ENCODE peak calls at places on chromosomes 2 and 18, in five cellular contexts. F, P, U, T and H are unnamed samples.

GRCh38 chr18:42545825-42546224 is 569.7 kb downstream of the RIT2 start:
- DNase-seq in F (no peak), P (peak), U (no peak), T (no peak), H (no peak)

GRCh38 chr2:241813080-241813805 is 4.2 kb downstream of the NEU4 start:
- DNase-seq in F (peak), P (no peak), U (no peak), T (no peak), H (peak)

GRCh38 chr2:30273574-30273929 is 42.2 kb downstream of the LBH start:
- DNase-seq in F (no peak), P (no peak), U (no peak), T (no peak), H (no peak)

GRCh38 chr2:83016343-83017110 is 1442.6 kb downstream of the SUCLG1 start:
- DNase-seq in F (no peak), P (no peak), U (no peak), T (no peak), H (no peak)

GRCh38 chr2:235812185-235812670 is 318.4 kb downstream of the AGAP1 start:
- DNase-seq in F (no peak), P (no peak), U (no peak), T (no peak), H (no peak)

GRCh38 chr2:164606557-164606956 is 14.7 kb downstream of the GRB14 start:
- DNase-seq in F (no peak), P (no peak), U (no peak), T (no peak), H (no peak)

GRCh38 chr18:48418409-48419267 is 9.5 kb upstream of the ZBTB7C start:
- DNase-seq in F (no peak), P (no peak), U (no peak), T (no peak), H (no peak)

GRCh38 chr18:4455113-4455811 is at the start of gene DLGAP1:
- DNase-seq in F (peak), P (peak), U (no peak), T (no peak), H (peak)

GRCh38 chr2:240325654-240326031 is 109.8 kb upstream of the GPC1 start:
- DNase-seq in F (no peak), P (peak), U (no peak), T (no peak), H (no peak)

GRCh38 chr18:24989760-24990547 is 362.0 kb downstream of the ZNF521 start:
- DNase-seq in F (no peak), P (no peak), U (no peak), T (no peak), H (no peak)

GRCh38 chr18:3649135-3649558 is 199.2 kb downstream of the TGIF1 start:
- DNase-seq in F (no peak), P (no peak), U (no peak), T (no peak), H (no peak)

GRCh38 chr2:45436456-45436855 is 174.6 kb downstream of the SRBD1 start:
- DNase-seq in F (no peak), P (no peak), U (no peak), T (no peak), H (no peak)

GRCh38 chr18:76457475-76457874 is 37.6 kb downstream of the ZNF516 start:
- DNase-seq in F (peak), P (no peak), U (no peak), T (no peak), H (no peak)

GRCh38 chr2:177273456-177273855 is 8.9 kb upstream of the NFE2L2 start:
- DNase-seq in F (peak), P (no peak), U (no peak), T (no peak), H (no peak)

GRCh38 chr2:119598576-119598975 is 54.3 kb downstream of the CFAP221 start:
- DNase-seq in F (no peak), P (no peak), U (no peak), T (no peak), H (no peak)

GRCh38 chr2:118857677-118858484 is 10.4 kb upstream of the EN1 start:
- DNase-seq in F (no peak), P (no peak), U (no peak), T (no peak), H (peak)

GRCh38 chr2:98730851-98731708 is at the start of gene MGAT4A:
- DNase-seq in F (peak), P (peak), U (no peak), T (no peak), H (peak)

GRCh38 chr18:8139127-8139591 is 470.1 kb upstream of the RAB12 start:
- DNase-seq in F (no peak), P (no peak), U (no peak), T (no peak), H (no peak)

GRCh38 chr2:168220971-168221819 is 26.2 kb downstream of the STK39 start:
- DNase-seq in F (no peak), P (no peak), U (no peak), T (no peak), H (no peak)

DNA sequence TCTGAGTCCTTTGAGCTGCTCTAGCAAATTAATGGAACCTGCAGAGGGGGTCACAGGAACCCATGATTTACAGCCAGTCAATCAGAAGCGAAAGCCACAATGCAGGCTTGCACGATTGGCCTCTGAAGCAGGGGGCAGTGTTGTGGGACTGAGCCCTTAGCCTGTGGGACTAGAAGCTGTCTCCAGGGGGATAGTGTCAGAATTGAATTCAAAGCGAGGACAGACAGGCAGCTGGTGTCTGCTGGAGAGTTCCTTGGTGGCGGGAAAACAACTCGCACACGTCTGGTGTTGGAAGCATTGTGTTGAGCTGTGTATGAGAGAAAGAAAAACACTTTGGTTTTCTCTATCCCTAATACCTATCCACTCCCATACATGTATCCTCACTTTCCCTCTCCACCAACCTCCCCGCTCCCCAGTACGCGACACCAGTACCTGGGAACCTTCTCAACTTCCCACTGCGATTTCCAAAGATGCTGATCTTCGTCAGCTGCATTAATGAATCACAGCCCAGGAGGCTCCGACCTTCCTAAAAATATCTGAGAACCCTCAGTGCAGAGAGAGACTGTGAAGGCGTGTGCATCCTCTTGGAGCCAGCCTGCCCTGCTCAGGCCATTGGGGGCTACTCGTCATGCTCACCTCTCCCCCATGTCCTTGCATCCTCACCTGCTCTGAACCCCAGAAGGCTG is 88.2 kb downstream of the HS1BP3 start:
- DNase-seq in F (no peak), P (no peak), U (no peak), T (no peak), H (no peak)
- TF ChIP-seq CTCF in F (no peak), P (no peak), U (peak), T (peak), H (no peak)

GRCh38 chr2:219615036-219615435 is 12.4 kb upstream of the SLC4A3 start:
- DNase-seq in F (no peak), P (no peak), U (no peak), T (no peak), H (no peak)

GRCh38 chr2:219618733-219619122 is 8.7 kb upstream of the SLC4A3 start:
- DNase-seq in F (no peak), P (no peak), U (no peak), T (no peak), H (no peak)

GRCh38 chr2:219615894-219616293 is 11.5 kb upstream of the SLC4A3 start:
- DNase-seq in F (no peak), P (no peak), U (no peak), T (no peak), H (no peak)

GRCh38 chr2:219614076-219614860 is 13.2 kb upstream of the SLC4A3 start:
- DNase-seq in F (no peak), P (no peak), U (no peak), T (no peak), H (no peak)

DNA sequence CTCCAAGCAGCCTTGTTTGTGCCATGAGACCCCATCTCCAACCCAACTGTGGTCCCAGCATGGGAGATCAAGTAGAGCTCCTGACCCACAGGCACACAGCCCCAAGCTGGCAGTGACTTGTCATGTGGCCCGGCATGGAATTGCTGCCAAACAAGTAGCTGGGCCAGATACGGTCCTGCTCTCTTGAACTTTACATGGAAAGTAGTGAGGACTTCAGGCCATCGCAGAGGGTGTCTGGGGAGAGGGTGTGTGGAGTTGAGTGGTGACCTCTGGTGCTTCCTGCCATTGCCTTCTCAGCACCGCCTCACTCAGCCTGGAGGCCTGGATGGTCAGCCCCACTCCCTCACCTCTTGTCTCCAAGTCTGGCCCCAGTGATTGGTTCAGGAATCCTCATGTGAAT is 10.9 kb upstream of the SLC4A3 start:
- DNase-seq in F (no peak), P (no peak), U (no peak), T (no peak), H (no peak)
- TF ChIP-seq CTCF in F (no peak), P (no peak), U (no peak), T (no peak), H (no peak)

GRCh38 chr2:134122610-134123009 is 131.3 kb upstream of the MGAT5 start:
- DNase-seq in F (no peak), P (peak), U (no peak), T (no peak), H (no peak)
- TF ChIP-seq CTCF in F (no peak), P (peak), U (peak), T (peak), H (no peak)

GRCh38 chr2:102304268-102304667 is 7.1 kb upstream of the IL1RL1 start:
- DNase-seq in F (no peak), P (no peak), U (no peak), T (no peak), H (no peak)

GRCh38 chr2:102303589-102303988 is 7.8 kb upstream of the IL1RL1 start:
- DNase-seq in F (no peak), P (no peak), U (no peak), T (no peak), H (no peak)

GRCh38 chr2:102304711-102305591 is 6.4 kb upstream of the IL1RL1 start:
- DNase-seq in F (no peak), P (no peak), U (no peak), T (no peak), H (no peak)

GRCh38 chr2:102302458-102302857 is 8.9 kb upstream of the IL1RL1 start:
- DNase-seq in F (no peak), P (no peak), U (no peak), T (no peak), H (no peak)

DNA sequence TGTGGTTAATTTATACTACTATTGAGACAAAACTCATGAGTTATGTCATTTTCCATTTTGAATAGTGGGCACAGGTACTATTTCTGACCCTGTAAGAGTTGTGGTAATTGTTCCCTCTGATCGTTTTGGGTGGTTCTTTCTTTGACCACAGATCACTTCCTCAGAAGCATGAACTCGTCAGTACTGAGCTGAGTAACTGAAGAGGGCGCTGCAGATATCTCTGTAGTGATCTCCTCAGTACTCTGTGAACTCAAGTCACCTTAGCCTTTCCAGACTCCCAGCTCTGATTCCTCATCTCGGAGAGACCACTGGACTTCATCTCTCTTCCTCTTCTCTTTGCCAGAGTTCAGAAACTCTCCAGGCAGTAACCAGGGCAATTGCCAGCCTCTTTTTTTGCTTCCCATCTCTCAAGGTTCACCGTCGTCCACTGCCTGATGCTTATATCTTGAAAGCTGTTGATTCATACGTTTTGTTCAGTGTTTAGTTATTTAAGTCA is 9.4 kb upstream of the IL1RL1 start:
- DNase-seq in F (peak), P (no peak), U (peak), T (peak), H (peak)
- TF ChIP-seq CTCF in F (peak), P (no peak), U (peak), T (peak), H (peak)

GRCh38 chr2:66305714-66306113 is 129.2 kb upstream of the MEIS1 start:
- DNase-seq in F (peak), P (no peak), U (no peak), T (no peak), H (no peak)
- TF ChIP-seq CTCF in F (no peak), P (no peak), U (no peak), T (no peak), H (no peak)

GRCh38 chr18:36372902-36373301 is 75.4 kb downstream of the FHOD3 start:
- DNase-seq in F (no peak), P (peak), U (no peak), T (no peak), H (no peak)
- TF ChIP-seq CTCF in F (no peak), P (peak), U (peak), T (no peak), H (no peak)

GRCh38 chr2:48009256-48009655 is 103.0 kb upstream of the FBXO11 start:
- DNase-seq in F (no peak), P (no peak), U (no peak), T (no peak), H (no peak)

GRCh38 chr2:48006094-48006493 is 99.8 kb upstream of the FBXO11 start:
- DNase-seq in F (no peak), P (no peak), U (no peak), T (no peak), H (no peak)

DNA sequence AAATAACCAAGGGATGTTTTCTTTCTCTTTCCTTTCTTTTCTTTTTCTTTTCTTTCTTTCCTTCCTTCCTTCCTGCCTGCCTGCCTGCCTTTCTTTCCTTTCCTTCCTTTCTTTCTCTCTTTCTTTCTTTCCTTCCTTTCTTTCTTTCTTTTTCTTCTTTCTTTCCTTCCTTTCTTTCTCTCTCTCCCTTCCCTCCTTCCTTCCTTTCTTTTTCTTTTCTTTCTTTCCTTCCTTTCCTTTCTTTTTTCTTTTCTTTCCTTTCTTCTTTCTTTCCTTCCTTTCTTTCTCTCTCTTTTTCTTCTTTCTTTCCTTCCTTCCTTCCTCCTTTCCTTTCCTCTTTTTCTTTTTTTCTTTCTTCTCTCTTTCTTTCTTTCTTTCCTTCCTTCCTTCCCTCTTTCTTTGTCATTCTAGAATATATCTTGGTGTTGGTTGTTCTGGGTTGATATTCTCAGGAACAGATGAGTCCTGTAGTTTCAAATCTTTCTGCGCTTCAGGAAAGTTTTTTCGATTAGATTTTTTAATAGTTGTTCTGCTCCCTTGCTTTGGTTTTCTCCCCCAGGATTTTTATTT is 101.5 kb upstream of the FBXO11 start:
- DNase-seq in F (no peak), P (no peak), U (no peak), T (no peak), H (no peak)
- TF ChIP-seq CTCF in F (no peak), P (no peak), U (no peak), T (no peak), H (no peak)